ENCODE peak calls at places on chromosome 21, in five cellular contexts. X is GM06990; Y is Calu3; R is activated effector memory CD4-positive, alpha-beta T cell treated with Interleukin-2 at 50 U/mL for 16 hours; C is activated CD4-positive, alpha-beta T cell treated with anti-CD3 and anti-CD28 coated beads, Interleukin-2, amount 50 U/mL, for 48 hours. O is an unnamed sample.

GRCh38 chr21:44650973-44651675 is 3.3 kb downstream of the KRTAP12-4 start:
- DNase-seq in R (no peak), Y (no peak), C (no peak), X (no peak), O (no peak)

GRCh38 chr21:45208627-45208951 is 79.1 kb downstream of the POFUT2 start:
- DNase-seq in X (no peak), R (no peak), Y (no peak), C (no peak), O (no peak)

GRCh38 chr21:29105218-29105617 is 25.2 kb upstream of the MAP3K7CL start:
- DNase-seq in Y (no peak), X (no peak), R (no peak), C (no peak), O (no peak)

GRCh38 chr21:36338975-36339374 is 19.0 kb downstream of the MORC3 start:
- DNase-seq in R (no peak), C (no peak), Y (no peak), X (no peak), O (no peak)

GRCh38 chr21:42761776-42762335 is 108.4 kb downstream of the PDE9A start:
- DNase-seq in X (no peak), Y (no peak), C (no peak), R (no peak), O (no peak)

GRCh38 chr21:44908908-44909307 is 11.8 kb downstream of the ITGB2 start:
- DNase-seq in X (no peak), C (no peak), R (no peak), Y (no peak), O (no peak)

GRCh38 chr21:26167593-26167992 is 3.0 kb downstream of the APP start:
- DNase-seq in C (no peak), Y (no peak), X (no peak), R (no peak), O (no peak)

GRCh38 chr21:21003701-21004100 is 5.5 kb downstream of the NCAM2 start:
- DNase-seq in C (no peak), R (no peak), X (no peak), Y (no peak), O (peak; percentile 47)

GRCh38 chr21:29265690-29266479 is 32.8 kb upstream of the BACH1 start:
- DNase-seq in X (peak; percentile 13), C (peak; percentile 34), Y (no peak), R (no peak), O (no peak)

GRCh38 chr21:15362458-15362857 is 297.7 kb upstream of the NRIP1 start:
- DNase-seq in Y (no peak), X (no peak), C (no peak), R (no peak), O (no peak)

GRCh38 chr21:35051287-35051818 is 2.3 kb upstream of the RUNX1 start:
- DNase-seq in C (peak; percentile 86), Y (peak; percentile 88), R (peak; percentile 79), X (peak; percentile 74), O (peak; percentile 86)

GRCh38 chr21:41651830-41652229 is 115.0 kb downstream of the RIPK4 start:
- DNase-seq in C (no peak), Y (no peak), X (no peak), R (no peak), O (no peak)

GRCh38 chr21:29114765-29115164 is 15.7 kb upstream of the MAP3K7CL start:
- DNase-seq in Y (no peak), R (no peak), X (no peak), C (no peak), O (no peak)

GRCh38 chr21:32426592-32427051 is 14.1 kb downstream of the EVA1C start:
- DNase-seq in C (no peak), Y (no peak), R (no peak), X (no peak), O (no peak)

GRCh38 chr21:15250384-15250783 is 185.6 kb upstream of the NRIP1 start:
- DNase-seq in C (no peak), Y (no peak), R (no peak), X (no peak), O (no peak)

GRCh38 chr21:34094949-34095348 is 21.6 kb downstream of the MRPS6 start:
- DNase-seq in X (no peak), Y (no peak), C (no peak), R (no peak), O (no peak)

O was measured in NCI-H460.